ENCODE peak calls at places on chromosomes 13 and 19, in six cellular contexts. One of them, this sample, is unnamed.

GRCh38 chr13:57813641-57814040 is 182.1 kb downstream of the PCDH17 start:
- DNase-seq in IMR-90: no peak
- DNase-seq in Calu3: no peak
- DNase-seq in body of pancreas: no peak
- DNase-seq in fibroblast of the aortic adventitia: no peak
- DNase-seq in RWPE1: no peak
- DNase-seq in this sample: no peak

GRCh38 chr13:41651413-41652068 is 194.2 kb downstream of the RGCC start:
- DNase-seq in IMR-90: no peak
- DNase-seq in Calu3: no peak
- DNase-seq in body of pancreas: no peak
- DNase-seq in fibroblast of the aortic adventitia: no peak
- DNase-seq in RWPE1: no peak
- DNase-seq in this sample: no peak

GRCh38 chr19:16850133-16850532 is 20.9 kb downstream of the SIN3B start:
- DNase-seq in IMR-90: peak; percentile 80
- DNase-seq in Calu3: no peak
- DNase-seq in body of pancreas: no peak
- DNase-seq in fibroblast of the aortic adventitia: peak; percentile 4
- DNase-seq in RWPE1: no peak
- DNase-seq in this sample: no peak

GRCh38 chr13:111484129-111484925 is 163.9 kb downstream of the TEX29 start:
- DNase-seq in IMR-90: no peak
- DNase-seq in Calu3: no peak
- DNase-seq in body of pancreas: no peak
- DNase-seq in fibroblast of the aortic adventitia: no peak
- DNase-seq in RWPE1: no peak
- DNase-seq in this sample: peak; percentile 58

GRCh38 chr13:19910336-19911072 is 47.1 kb upstream of the ZMYM5 start:
- DNase-seq in IMR-90: peak; percentile 49
- DNase-seq in Calu3: peak; percentile 22
- DNase-seq in body of pancreas: no peak
- DNase-seq in fibroblast of the aortic adventitia: peak; percentile 5
- DNase-seq in RWPE1: peak; percentile 77
- DNase-seq in this sample: no peak

GRCh38 chr13:75256922-75257321 is 225.0 kb downstream of the TBC1D4 start:
- DNase-seq in IMR-90: no peak
- DNase-seq in Calu3: peak; percentile 28
- DNase-seq in body of pancreas: no peak
- DNase-seq in fibroblast of the aortic adventitia: no peak
- DNase-seq in RWPE1: peak; percentile 22
- DNase-seq in this sample: no peak

GRCh38 chr19:1467512-1468273 is 11.3 kb downstream of the C19orf25 start:
- DNase-seq in IMR-90: no peak
- DNase-seq in Calu3: no peak
- DNase-seq in body of pancreas: no peak
- DNase-seq in fibroblast of the aortic adventitia: no peak
- DNase-seq in RWPE1: no peak
- DNase-seq in this sample: no peak

GRCh38 chr13:66312312-66313087 is 917.6 kb downstream of the PCDH9 start:
- DNase-seq in IMR-90: peak; percentile 80
- DNase-seq in Calu3: no peak
- DNase-seq in body of pancreas: peak; percentile 21
- DNase-seq in fibroblast of the aortic adventitia: peak; percentile 80
- DNase-seq in RWPE1: no peak
- DNase-seq in this sample: no peak

GRCh38 chr19:10086032-10086903 is at the start of gene SHFL:
- DNase-seq in IMR-90: peak; percentile 45
- DNase-seq in Calu3: peak; percentile 73
- DNase-seq in body of pancreas: peak; percentile 69
- DNase-seq in fibroblast of the aortic adventitia: peak; percentile 55
- DNase-seq in RWPE1: peak; percentile 88
- DNase-seq in this sample: no peak

GRCh38 chr13:95709101-95709500 is 32.2 kb downstream of the DNAJC3 start:
- DNase-seq in IMR-90: no peak
- DNase-seq in Calu3: no peak
- DNase-seq in body of pancreas: no peak
- DNase-seq in fibroblast of the aortic adventitia: peak; percentile 39
- DNase-seq in RWPE1: no peak
- DNase-seq in this sample: no peak

GRCh38 chr13:90723381-90723780 is 624.1 kb upstream of the MIR17HG start:
- DNase-seq in IMR-90: no peak
- DNase-seq in Calu3: no peak
- DNase-seq in body of pancreas: no peak
- DNase-seq in fibroblast of the aortic adventitia: no peak
- DNase-seq in RWPE1: no peak
- DNase-seq in this sample: no peak

GRCh38 chr19:15320118-15320517 is 12.2 kb downstream of the BRD4 start:
- DNase-seq in IMR-90: peak; percentile 73
- DNase-seq in Calu3: no peak
- DNase-seq in body of pancreas: no peak
- DNase-seq in fibroblast of the aortic adventitia: peak; percentile 84
- DNase-seq in RWPE1: no peak
- DNase-seq in this sample: no peak

GRCh38 chr13:105144936-105145335 is 1390.5 kb downstream of the EFNB2 start:
- DNase-seq in IMR-90: no peak
- DNase-seq in Calu3: no peak
- DNase-seq in body of pancreas: no peak
- DNase-seq in fibroblast of the aortic adventitia: no peak
- DNase-seq in RWPE1: no peak
- DNase-seq in this sample: no peak

GRCh38 chr13:60397693-60398437 is 845 bp downstream of the TDRD3 start:
- DNase-seq in IMR-90: peak; percentile 67
- DNase-seq in Calu3: peak; percentile 10
- DNase-seq in body of pancreas: peak; percentile 61
- DNase-seq in fibroblast of the aortic adventitia: peak; percentile 66
- DNase-seq in RWPE1: peak; percentile 48
- DNase-seq in this sample: peak; percentile 77

GRCh38 chr13:30843548-30843947 is 62.5 kb upstream of the MEDAG start:
- DNase-seq in IMR-90: no peak
- DNase-seq in Calu3: no peak
- DNase-seq in body of pancreas: no peak
- DNase-seq in fibroblast of the aortic adventitia: no peak
- DNase-seq in RWPE1: no peak
- DNase-seq in this sample: no peak

GRCh38 chr13:25847635-25848616 is 203.9 kb downstream of the SHISA2 start:
- DNase-seq in IMR-90: no peak
- DNase-seq in Calu3: no peak
- DNase-seq in body of pancreas: no peak
- DNase-seq in fibroblast of the aortic adventitia: no peak
- DNase-seq in RWPE1: no peak
- DNase-seq in this sample: no peak

GRCh38 chr19:38004505-38005223 is 97.7 kb downstream of the SIPA1L3 start:
- DNase-seq in IMR-90: peak; percentile 98
- DNase-seq in Calu3: peak; percentile 45
- DNase-seq in body of pancreas: peak; percentile 40
- DNase-seq in fibroblast of the aortic adventitia: peak; percentile 98
- DNase-seq in RWPE1: peak; percentile 97
- DNase-seq in this sample: peak; percentile 72

GRCh38 chr13:23871616-23872220 is 17.5 kb downstream of the MIPEP start:
- DNase-seq in IMR-90: peak; percentile 59
- DNase-seq in Calu3: no peak
- DNase-seq in body of pancreas: no peak
- DNase-seq in fibroblast of the aortic adventitia: peak; percentile 66
- DNase-seq in RWPE1: peak; percentile 52
- DNase-seq in this sample: no peak

GRCh38 chr19:33621811-33622504 is at the start of gene CHST8:
- DNase-seq in IMR-90: no peak
- DNase-seq in Calu3: no peak
- DNase-seq in body of pancreas: peak; percentile 41
- DNase-seq in fibroblast of the aortic adventitia: peak; percentile 4
- DNase-seq in RWPE1: peak; percentile 46
- DNase-seq in this sample: no peak
- TF ChIP-seq CTCF in IMR-90: no peak
- TF ChIP-seq CTCF in Calu3: no peak
- TF ChIP-seq CTCF in body of pancreas: no peak
- TF ChIP-seq CTCF in fibroblast of the aortic adventitia: no peak
- TF ChIP-seq CTCF in RWPE1: no peak
- TF ChIP-seq CTCF in this sample: no peak

DNA sequence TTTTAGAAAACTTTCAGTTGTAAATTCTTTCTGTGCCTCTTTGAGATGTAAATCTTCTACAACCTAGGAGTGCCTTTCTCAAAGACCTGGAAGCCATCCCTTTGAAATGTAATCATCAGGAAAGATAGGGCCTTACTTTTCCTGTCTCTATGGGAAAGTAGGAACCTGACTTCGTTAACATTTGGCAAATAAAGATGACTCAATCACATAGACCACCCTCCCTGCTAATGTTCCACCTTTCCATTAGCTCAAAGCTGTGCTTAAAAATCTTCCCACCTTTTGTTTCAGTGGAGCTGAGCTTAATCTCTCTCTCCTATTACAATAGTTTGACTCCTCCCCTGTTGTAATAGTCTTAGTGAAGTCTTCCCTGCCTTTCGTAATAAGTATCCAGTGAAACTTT is 247.7 kb downstream of the OLFM4 start:
- DNase-seq in IMR-90: no peak
- DNase-seq in Calu3: no peak
- DNase-seq in body of pancreas: no peak
- DNase-seq in fibroblast of the aortic adventitia: no peak
- DNase-seq in RWPE1: no peak
- DNase-seq in this sample: no peak
- TF ChIP-seq CTCF in IMR-90: no peak
- TF ChIP-seq CTCF in Calu3: no peak
- TF ChIP-seq CTCF in body of pancreas: no peak
- TF ChIP-seq CTCF in fibroblast of the aortic adventitia: no peak
- TF ChIP-seq CTCF in RWPE1: no peak
- TF ChIP-seq CTCF in this sample: no peak

GRCh38 chr19:6556480-6556879 is 25.7 kb downstream of the TNFSF9 start:
- DNase-seq in IMR-90: no peak
- DNase-seq in Calu3: no peak
- DNase-seq in body of pancreas: no peak
- DNase-seq in fibroblast of the aortic adventitia: peak; percentile 66
- DNase-seq in RWPE1: no peak
- DNase-seq in this sample: no peak

GRCh38 chr19:6551091-6551490 is 20.3 kb downstream of the TNFSF9 start:
- DNase-seq in IMR-90: no peak
- DNase-seq in Calu3: no peak
- DNase-seq in body of pancreas: no peak
- DNase-seq in fibroblast of the aortic adventitia: no peak
- DNase-seq in RWPE1: no peak
- DNase-seq in this sample: no peak

GRCh38 chr19:6556043-6556449 is 25.2 kb downstream of the TNFSF9 start:
- DNase-seq in IMR-90: no peak
- DNase-seq in Calu3: no peak
- DNase-seq in body of pancreas: no peak
- DNase-seq in fibroblast of the aortic adventitia: no peak
- DNase-seq in RWPE1: no peak
- DNase-seq in this sample: no peak

DNA sequence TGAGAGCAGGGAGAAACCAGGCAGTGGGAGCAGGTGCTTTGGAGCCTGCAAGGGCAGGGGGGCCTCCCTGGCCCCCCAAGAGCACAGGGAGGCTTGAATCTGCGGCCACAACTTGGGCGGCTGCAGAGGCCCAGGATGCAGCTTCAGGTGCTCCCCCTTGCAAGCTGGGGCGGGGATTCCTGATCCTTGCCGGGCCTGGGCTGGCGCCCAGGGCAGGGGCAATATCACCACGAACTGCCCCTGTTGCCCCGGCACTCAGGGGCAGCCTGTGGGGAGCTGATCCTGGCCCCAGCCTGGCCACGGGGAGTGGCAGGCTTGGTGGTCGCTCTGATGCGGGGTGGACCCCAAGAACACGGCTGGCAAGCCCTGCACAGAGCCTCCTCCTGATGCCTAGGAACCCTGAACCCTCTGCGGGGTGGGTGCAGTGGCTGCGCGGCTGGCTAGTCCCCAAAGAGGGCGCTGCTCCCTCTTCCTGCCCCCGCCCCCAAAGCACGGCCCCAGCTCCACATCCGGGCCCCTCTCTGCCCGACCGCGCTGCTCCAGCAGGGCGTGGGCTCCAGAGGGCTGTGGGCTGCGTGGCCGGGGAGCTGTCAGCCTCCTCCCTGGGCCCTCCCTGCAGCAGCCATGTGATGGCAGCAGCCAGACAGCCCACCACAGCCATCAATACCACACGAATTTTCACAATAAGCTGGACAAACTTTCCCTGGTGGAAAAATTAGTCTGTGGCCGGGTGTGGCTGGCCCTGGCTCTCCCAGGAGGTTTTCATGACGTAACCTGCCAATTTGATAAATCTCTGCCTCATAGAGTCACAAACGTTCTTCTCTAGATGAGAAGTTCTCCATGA is 21.0 kb downstream of the TNFSF9 start:
- DNase-seq in IMR-90: no peak
- DNase-seq in Calu3: no peak
- DNase-seq in body of pancreas: no peak
- DNase-seq in fibroblast of the aortic adventitia: peak; percentile 63
- DNase-seq in RWPE1: no peak
- DNase-seq in this sample: no peak
- TF ChIP-seq CTCF in IMR-90: no peak
- TF ChIP-seq CTCF in Calu3: no peak
- TF ChIP-seq CTCF in body of pancreas: no peak
- TF ChIP-seq CTCF in fibroblast of the aortic adventitia: no peak
- TF ChIP-seq CTCF in RWPE1: no peak
- TF ChIP-seq CTCF in this sample: peak; percentile 60

DNA sequence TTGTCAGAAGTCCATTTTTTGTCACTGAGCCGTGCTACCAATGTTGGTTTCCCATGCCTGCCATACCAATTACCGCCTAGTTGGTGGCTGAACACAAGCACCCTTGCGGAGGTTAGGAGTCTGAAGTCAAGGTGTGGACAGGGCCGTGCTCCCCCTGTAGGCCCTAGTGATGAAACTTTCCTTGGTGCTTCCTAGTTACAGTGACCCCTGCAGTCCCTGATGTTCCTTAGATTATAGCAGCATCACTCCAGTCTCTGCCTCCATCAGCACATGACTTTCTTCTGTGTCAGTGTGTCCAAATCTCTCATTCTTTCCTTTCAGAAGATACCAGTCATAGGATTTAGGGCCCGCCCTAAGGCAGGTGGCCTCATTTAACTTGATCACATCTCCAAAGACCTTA is 99.0 kb downstream of the MYO16 start:
- DNase-seq in IMR-90: no peak
- DNase-seq in Calu3: no peak
- DNase-seq in body of pancreas: no peak
- DNase-seq in fibroblast of the aortic adventitia: no peak
- DNase-seq in RWPE1: no peak
- DNase-seq in this sample: no peak
- TF ChIP-seq CTCF in IMR-90: no peak
- TF ChIP-seq CTCF in Calu3: no peak
- TF ChIP-seq CTCF in body of pancreas: no peak
- TF ChIP-seq CTCF in fibroblast of the aortic adventitia: no peak
- TF ChIP-seq CTCF in RWPE1: no peak
- TF ChIP-seq CTCF in this sample: peak; percentile 34